ENCODE peak calls at places on chromosomes 3 and 15, in five cellular contexts. Z, S, M, C and E are unnamed samples.

GRCh38 chr3:182179631-182180030 is 467.9 kb downstream of the SOX2 start:
- DNase-seq in Z (no peak), C (no peak), S (no peak), M (no peak), E (no peak)

GRCh38 chr3:98777801-98778220 is 14.7 kb downstream of the ST3GAL6 start:
- DNase-seq in S (no peak), M (no peak), Z (no peak), C (no peak), E (no peak)

GRCh38 chr3:168615489-168616020 is 519.8 kb upstream of the GOLIM4 start:
- DNase-seq in Z (no peak), S (no peak), M (no peak), C (no peak), E (no peak)

GRCh38 chr15:40436892-40437753 is 3.6 kb upstream of the BAHD1 start:
- DNase-seq in C (peak; percentile 44), M (peak; percentile 56), S (no peak), Z (no peak), E (no peak)

GRCh38 chr3:113764698-113765097 is 17.9 kb downstream of the ATP6V1A start:
- DNase-seq in Z (no peak), C (no peak), S (no peak), M (no peak), E (no peak)

GRCh38 chr3:77906102-77906709 is 866.3 kb downstream of the ROBO2 start:
- DNase-seq in S (no peak), Z (no peak), M (no peak), C (no peak), E (no peak)

GRCh38 chr15:71472699-71473098 is 337.7 kb upstream of the NR2E3 start:
- DNase-seq in Z (no peak), S (no peak), C (no peak), M (no peak), E (no peak)

GRCh38 chr3:43345877-43346276 is 59.5 kb downstream of the SNRK start:
- DNase-seq in C (no peak), S (no peak), M (no peak), Z (no peak), E (no peak)

GRCh38 chr15:100787567-100787941 is 92.1 kb upstream of the ALDH1A3 start:
- DNase-seq in C (no peak), M (no peak), S (no peak), Z (no peak), E (no peak)

GRCh38 chr3:181844227-181844626 is 132.5 kb downstream of the SOX2 start:
- DNase-seq in Z (no peak), M (no peak), S (no peak), C (no peak), E (no peak)

GRCh38 chr15:29621626-29622025 is 200.6 kb downstream of the TJP1 start:
- DNase-seq in M (no peak), S (no peak), Z (no peak), C (no peak), E (no peak)

GRCh38 chr3:67876261-67876660 is 221.8 kb upstream of the SUCLG2 start:
- DNase-seq in C (no peak), Z (no peak), M (no peak), S (no peak), E (peak; percentile 69)

GRCh38 chr3:52204337-52205073 is 6.5 kb downstream of the ALAS1 start:
- DNase-seq in C (no peak), S (no peak), Z (no peak), M (no peak), E (peak; percentile 47)

GRCh38 chr3:44099566-44100297 is 142.0 kb upstream of the TOPAZ1 start:
- DNase-seq in Z (no peak), C (no peak), M (no peak), S (no peak), E (no peak)

GRCh38 chr3:39088456-39088855 is 19.0 kb downstream of the GORASP1 start:
- DNase-seq in C (no peak), Z (no peak), S (no peak), M (no peak), E (no peak)

GRCh38 chr15:48145923-48146322 is 25.1 kb downstream of the SLC24A5 start:
- DNase-seq in C (no peak), M (no peak), S (no peak), Z (no peak), E (no peak)

GRCh38 chr3:183533410-183534132 is 21.9 kb downstream of the KLHL6 start:
- DNase-seq in Z (no peak), C (no peak), S (no peak), M (peak; percentile 52), E (no peak)

GRCh38 chr15:100309109-100309983 is 32.4 kb downstream of the ADAMTS17 start:
- DNase-seq in M (no peak), Z (no peak), S (no peak), C (peak; percentile 39), E (no peak)

GRCh38 chr3:42544492-42545283 is 37.1 kb downstream of the SEC22C start:
- DNase-seq in C (no peak), M (no peak), Z (no peak), S (no peak), E (peak; percentile 72)

GRCh38 chr3:121477589-121477988 is 68.2 kb downstream of the POLQ start:
- DNase-seq in C (no peak), M (no peak), Z (no peak), S (no peak), E (no peak)

GRCh38 chr3:56484096-56484495 is 15.8 kb upstream of the ERC2 start:
- DNase-seq in C (no peak), M (no peak), S (no peak), Z (no peak), E (no peak)

GRCh38 chr3:162517110-162517509 is 1020.5 kb downstream of the OTOL1 start:
- DNase-seq in S (no peak), M (no peak), C (no peak), Z (no peak), E (no peak)

GRCh38 chr3:112074616-112075497 is 11.3 kb upstream of the C3orf52 start:
- DNase-seq in Z (no peak), C (no peak), S (peak; percentile 74), M (peak; percentile 17), E (peak; percentile 82)

GRCh38 chr3:119559441-119559963 is at the start of gene CD80:
- DNase-seq in C (no peak), Z (peak; percentile 82), S (peak; percentile 65), M (peak; percentile 59), E (peak; percentile 45)

DNA sequence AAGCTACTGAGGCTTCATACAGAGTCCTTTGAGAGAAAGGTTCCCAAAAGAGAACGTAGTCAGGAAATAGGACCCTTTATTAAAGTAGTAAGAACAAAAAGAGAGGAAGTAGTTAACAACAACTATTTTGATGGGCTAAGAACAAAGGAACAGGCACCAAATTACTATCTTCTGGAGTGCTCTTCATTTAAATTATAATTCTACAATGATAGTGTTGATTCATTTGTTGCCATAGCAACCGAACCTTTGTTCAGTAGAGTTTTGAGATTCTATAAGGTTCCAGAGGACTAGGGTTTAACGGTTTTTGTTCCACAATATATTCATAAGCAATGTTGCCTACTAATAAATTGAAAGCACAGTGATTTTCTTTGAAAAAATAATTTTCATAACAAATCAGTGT is 78.8 kb downstream of the CMSS1 start:
- DNase-seq in Z (no peak), M (no peak), S (no peak), C (no peak), E (no peak)
- TF ChIP-seq JUND in Z (no peak), M (no peak), S (no peak), C (no peak), E (no peak)

DNA sequence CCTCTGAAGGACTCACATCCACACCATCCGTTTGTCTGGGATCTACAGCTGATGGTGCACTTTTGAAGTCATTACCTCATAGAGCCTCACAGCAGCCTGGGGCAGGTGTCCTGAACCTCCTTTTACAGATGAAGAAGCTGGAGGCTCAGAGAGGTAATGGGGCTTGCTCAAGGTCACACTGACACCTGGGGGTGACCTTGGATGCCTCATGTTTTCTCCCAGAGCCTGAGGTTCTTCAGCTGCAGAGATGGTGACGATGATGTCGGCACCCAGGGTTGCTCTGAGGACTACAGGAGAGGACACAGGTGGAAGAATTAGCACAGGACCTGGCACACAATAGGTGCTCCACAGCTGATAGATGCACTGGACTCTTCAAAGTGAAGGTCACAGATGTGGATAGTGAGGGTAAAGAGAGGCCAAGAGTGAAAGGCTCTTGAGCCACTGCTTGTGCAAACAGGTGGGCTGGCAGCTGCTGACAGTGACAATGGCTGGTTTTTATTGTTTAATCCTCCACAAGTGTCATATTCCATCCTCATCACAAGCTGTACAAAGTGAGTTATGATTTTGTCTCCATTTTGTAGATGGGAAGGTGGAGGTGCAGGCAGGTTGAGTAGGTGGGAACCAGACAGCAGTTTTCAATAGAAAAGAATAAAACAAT is 17.4 kb upstream of the ATP2B2 start:
- DNase-seq in S (no peak), M (no peak), C (no peak), Z (no peak), E (no peak)
- TF ChIP-seq JUND in S (no peak), M (no peak), C (no peak), Z (no peak), E (no peak)

GRCh38 chr15:79595995-79596622 is 164.0 kb downstream of the MINAR1 start:
- DNase-seq in M (peak; percentile 94), C (peak; percentile 84), S (peak; percentile 95), Z (peak; percentile 71), E (peak; percentile 94)
- TF ChIP-seq JUND in M (peak; percentile 53), C (no peak), S (no peak), Z (no peak), E (no peak)

DNA sequence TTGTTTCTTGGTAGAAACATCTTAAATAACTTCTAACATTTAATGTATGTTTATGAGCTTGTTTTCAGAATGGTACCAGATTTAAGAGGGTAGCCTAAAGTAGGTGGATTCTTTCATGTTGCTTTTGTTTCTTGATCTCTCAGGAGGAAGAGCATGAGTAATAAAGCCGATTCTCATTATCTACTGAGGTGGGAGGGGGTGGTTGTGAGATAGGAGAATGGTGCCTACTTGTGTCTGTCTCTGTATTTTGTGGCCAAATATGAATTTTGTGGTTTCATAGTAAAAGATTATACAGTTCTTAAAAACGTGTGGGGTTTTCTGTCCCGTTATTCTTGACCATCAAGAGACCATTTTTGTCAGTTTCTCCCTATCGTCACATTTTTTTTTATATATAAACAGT is 2.2 kb downstream of the ATP2C1 start:
- DNase-seq in Z (no peak), C (no peak), S (no peak), M (peak; percentile 33), E (no peak)
- TF ChIP-seq JUND in Z (no peak), C (no peak), S (no peak), M (no peak), E (no peak)

DNA sequence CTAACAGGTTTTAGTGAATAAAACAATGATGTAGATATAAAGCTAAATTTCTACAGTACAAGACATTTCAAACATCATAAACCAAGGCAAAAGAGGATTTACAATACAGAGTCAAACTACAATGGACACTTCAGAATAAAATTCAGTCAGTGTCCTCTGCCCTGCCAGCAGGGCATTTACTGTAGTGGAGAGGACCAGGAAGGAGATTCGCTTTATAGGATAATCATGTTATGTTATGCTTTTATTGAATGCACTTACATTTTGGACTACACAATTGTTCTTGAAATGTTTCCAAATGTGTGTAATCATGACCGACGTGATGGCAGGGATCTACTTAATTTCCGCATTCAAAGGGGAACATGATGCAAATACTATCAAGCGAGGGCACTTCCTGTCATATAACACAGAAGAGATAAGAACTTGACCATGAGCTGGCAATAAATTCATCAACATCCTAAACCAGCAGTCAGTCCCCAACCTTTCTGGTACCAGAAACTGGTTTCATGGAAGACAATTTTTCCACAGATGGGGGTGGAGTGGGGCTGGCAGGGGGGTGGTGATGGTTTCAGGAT is 925.6 kb downstream of the FHIT start:
- DNase-seq in C (peak; percentile 5), Z (no peak), M (no peak), S (no peak), E (no peak)
- TF ChIP-seq JUND in C (no peak), Z (no peak), M (no peak), S (no peak), E (no peak)